ENCODE peak calls at places on chromosome X, in ten cellular contexts. O is foreskin fibroblast, W is heart right ventricle, B is tibial artery, V is epithelial cell of esophagus, T is IMR-90, X is A549, E is GM23338, A is MM.1S, M is WERI-Rb-1. Y is an unnamed sample.
A peak's percentile ranks its signal among the peaks of the same experiment; 100 is the strongest.

GRCh38 chrX:102129473-102129872 is 4.0 kb downstream of the TCEAL2 start:
- DNase-seq in O (peak; percentile 4), W (no peak), B (no peak), V (peak; percentile 10), T (peak; percentile 4), X (no peak), E (peak; percentile 2), A (peak; percentile 34), M (no peak), Y (peak; percentile 26)

GRCh38 chrX:99602107-99602506 is 808.0 kb downstream of the PCDH19 start:
- DNase-seq in O (no peak), W (no peak), B (no peak), V (no peak), T (no peak), X (no peak), E (no peak), A (no peak), M (no peak), Y (no peak)

GRCh38 chrX:41445171-41445570 is 2.0 kb upstream of the NYX start:
- DNase-seq in O (no peak), W (no peak), B (no peak), V (no peak), T (no peak), X (no peak), E (peak; percentile 11), A (no peak), M (no peak), Y (no peak)

GRCh38 chrX:17285983-17286382 is 89.0 kb upstream of the NHS start:
- DNase-seq in O (no peak), W (no peak), B (no peak), V (no peak), T (no peak), X (no peak), E (no peak), A (no peak), M (no peak), Y (no peak)

GRCh38 chrX:1681439-1681838 is 66.6 kb downstream of the ASMT start:
- DNase-seq in O (no peak), W (no peak), B (no peak), V (no peak), T (no peak), X (no peak), E (no peak), A (no peak), M (no peak), Y (no peak)

GRCh38 chrX:1899841-1900240 is 285.0 kb downstream of the ASMT start:
- DNase-seq in O (no peak), W (no peak), B (no peak), V (no peak), T (no peak), X (no peak), E (no peak), A (no peak), M (no peak), Y (no peak)

GRCh38 chrX:122641136-122641535 is 542.9 kb upstream of the GRIA3 start:
- DNase-seq in O (peak; percentile 32), W (no peak), B (no peak), V (peak; percentile 59), T (no peak), X (no peak), E (no peak), A (no peak), M (no peak), Y (no peak)

GRCh38 chrX:136260801-136261200 is 9.6 kb upstream of the MAP7D3 start:
- DNase-seq in O (peak; percentile 88), W (no peak), B (no peak), V (peak; percentile 51), T (peak; percentile 89), X (peak; percentile 6), E (no peak), A (no peak), M (no peak), Y (peak; percentile 69)

GRCh38 chrX:125402807-125403206 is 83.1 kb downstream of the TEX13C start:
- DNase-seq in O (no peak), W (no peak), B (no peak), V (no peak), T (no peak), X (no peak), E (no peak), A (no peak), M (no peak), Y (no peak)

GRCh38 chrX:125398959-125399440 is 79.3 kb downstream of the TEX13C start:
- DNase-seq in O (no peak), W (no peak), B (no peak), V (no peak), T (no peak), X (no peak), E (no peak), A (no peak), M (no peak), Y (no peak)

GRCh38 chrX:125407314-125407713 is 87.6 kb downstream of the TEX13C start:
- DNase-seq in O (no peak), W (no peak), B (no peak), V (no peak), T (no peak), X (no peak), E (no peak), A (no peak), M (no peak), Y (no peak)

GRCh38 chrX:125405339-125405738 is 85.7 kb downstream of the TEX13C start:
- DNase-seq in O (no peak), W (no peak), B (no peak), V (no peak), T (no peak), X (no peak), E (no peak), A (no peak), M (no peak), Y (no peak)

GRCh38 chrX:125404667-125405160 is 85.0 kb downstream of the TEX13C start:
- DNase-seq in O (no peak), W (no peak), B (no peak), V (no peak), T (no peak), X (no peak), E (no peak), A (no peak), M (no peak), Y (no peak)
- H3K4me3 ChIP-seq in O (no peak overlapping the region), W (no peak overlapping the region), B (no peak overlapping the region), V (no peak overlapping the region), T (no peak overlapping the region), X (no peak overlapping the region), E (no peak overlapping the region), A (no peak overlapping the region), M (no peak overlapping the region), Y (no peak overlapping the region)

DNA sequence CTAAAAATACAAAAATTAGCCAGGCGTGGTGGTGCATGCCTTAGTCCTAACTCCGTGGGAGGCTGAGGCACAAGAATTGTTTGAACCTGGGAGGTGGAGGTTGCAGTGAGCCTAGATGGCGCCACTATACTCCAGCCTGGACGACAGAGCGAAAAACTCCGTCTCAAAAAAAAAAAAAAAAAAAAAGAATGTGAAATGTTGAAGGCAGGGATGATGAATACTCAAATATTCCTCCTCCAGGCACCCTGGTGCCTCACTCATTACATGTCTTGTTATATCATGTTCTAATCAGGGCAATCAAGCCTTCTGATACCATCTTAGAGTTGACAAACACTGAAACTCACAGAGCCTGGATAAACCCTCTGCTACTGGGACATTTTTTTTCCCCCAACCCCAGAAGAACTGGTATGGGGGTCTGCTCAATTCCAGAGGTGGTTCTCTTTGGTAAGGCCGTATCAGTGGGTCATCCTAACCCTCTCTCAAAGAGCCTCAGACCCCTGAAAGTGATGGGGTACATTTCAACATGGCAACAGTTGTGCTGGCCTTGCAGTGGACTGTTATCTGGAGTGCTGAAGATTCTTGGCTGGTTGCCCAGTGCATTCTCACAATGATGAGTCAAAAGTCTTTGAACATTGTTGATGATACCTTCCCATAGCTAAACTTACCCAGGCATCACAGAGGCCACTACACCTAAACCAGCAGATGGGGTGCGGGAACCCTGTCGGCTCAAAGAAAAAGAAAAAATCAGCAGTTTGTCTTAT is 2.4 kb upstream of the SH3KBP1 start:
- DNase-seq in O (peak; percentile 78), W (no peak), B (no peak), V (peak; percentile 82), T (peak; percentile 83), X (peak; percentile 84), E (no peak), A (peak; percentile 46), M (peak; percentile 32), Y (peak; percentile 87)
- TF ChIP-seq CTCF in O (no peak), W (no peak), B (no peak), V (peak; percentile 6), T (no peak), X (no peak), E (no peak), A (no peak), M (peak; percentile 30), Y (no peak)

GRCh38 chrX:37817579-37817978 is 29.8 kb downstream of the DYNLT3 start:
- DNase-seq in O (no peak), W (no peak), B (no peak), V (no peak), T (no peak), X (no peak), E (no peak), A (no peak), M (no peak), Y (no peak)

GRCh38 chrX:37815366-37815765 is 32.0 kb downstream of the DYNLT3 start:
- DNase-seq in O (no peak), W (no peak), B (no peak), V (no peak), T (no peak), X (no peak), E (no peak), A (no peak), M (no peak), Y (no peak)

GRCh38 chrX:37816766-37817165 is 30.6 kb downstream of the DYNLT3 start:
- DNase-seq in O (no peak), W (no peak), B (no peak), V (no peak), T (no peak), X (no peak), E (no peak), A (no peak), M (no peak), Y (no peak)

GRCh38 chrX:37818031-37818430 is 29.3 kb downstream of the DYNLT3 start:
- DNase-seq in O (no peak), W (no peak), B (no peak), V (no peak), T (no peak), X (no peak), E (no peak), A (peak; percentile 30), M (no peak), Y (no peak)

GRCh38 chrX:37817176-37817575 is 30.2 kb downstream of the DYNLT3 start:
- DNase-seq in O (no peak), W (no peak), B (no peak), V (no peak), T (no peak), X (no peak), E (no peak), A (no peak), M (no peak), Y (no peak)
- H3K4me3 ChIP-seq in O (no peak overlapping the region), W (no peak overlapping the region), B (no peak overlapping the region), V (no peak overlapping the region), T (no peak overlapping the region), X (no peak overlapping the region), E (no peak overlapping the region), A (no peak overlapping the region), M (no peak overlapping the region), Y (no peak overlapping the region)

GRCh38 chrX:9562851-9563250 is 98.0 kb downstream of the TBL1X start:
- DNase-seq in O (peak; percentile 84), W (no peak), B (no peak), V (peak; percentile 45), T (peak; percentile 89), X (peak; percentile 83), E (no peak), A (no peak), M (no peak), Y (peak; percentile 88)

GRCh38 chrX:9561199-9561598 is 96.3 kb downstream of the TBL1X start:
- DNase-seq in O (no peak), W (no peak), B (no peak), V (no peak), T (no peak), X (no peak), E (no peak), A (no peak), M (no peak), Y (no peak)

GRCh38 chrX:9569875-9570274 is 105.0 kb downstream of the TBL1X start:
- DNase-seq in O (no peak), W (no peak), B (no peak), V (no peak), T (no peak), X (no peak), E (no peak), A (no peak), M (no peak), Y (no peak)

GRCh38 chrX:9560219-9560618 is 95.4 kb downstream of the TBL1X start:
- DNase-seq in O (no peak), W (no peak), B (no peak), V (no peak), T (no peak), X (no peak), E (no peak), A (no peak), M (no peak), Y (no peak)

DNA sequence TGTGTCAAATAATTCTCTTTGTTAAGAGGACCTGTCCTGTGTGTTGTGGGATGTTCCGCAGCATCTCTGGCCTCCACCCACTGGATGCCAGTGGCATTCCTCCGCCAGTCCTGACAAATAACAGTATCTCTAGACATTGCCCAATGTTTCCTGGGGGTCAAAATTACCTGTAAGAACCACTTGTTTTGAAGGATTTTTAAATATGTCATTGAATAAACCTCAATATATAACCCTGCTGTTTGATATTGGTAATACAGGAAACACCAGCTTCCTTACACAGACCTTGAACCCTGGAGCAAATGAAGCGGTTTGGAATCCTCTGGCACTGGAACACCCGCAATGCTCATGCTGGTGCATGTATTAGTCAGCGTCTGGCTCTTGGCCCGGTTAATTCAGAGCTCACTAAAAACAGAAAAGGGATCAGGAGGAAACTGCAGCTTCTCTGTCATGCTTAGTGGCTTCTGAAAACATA is 101.3 kb downstream of the TBL1X start:
- DNase-seq in O (peak; percentile 89), W (peak; percentile 16), B (peak; percentile 68), V (peak; percentile 81), T (peak; percentile 91), X (peak; percentile 69), E (no peak), A (no peak), M (no peak), Y (peak; percentile 82)
- TF ChIP-seq CTCF in O (no peak), W (peak; percentile 6), B (no peak), V (no peak), T (peak; percentile 8), X (no peak), E (no peak), A (no peak), M (no peak), Y (no peak)